ENCODE peak calls at places on chromosomes 1 and 21, in eight cellular contexts. One of them, this sample, is unnamed.

GRCh38 chr1:52127181-52128175 is 14.4 kb upstream of the ZFYVE9 start:
- DNase-seq in activated naive CD4-positive, alpha-beta T cell treated with anti-CD3 and anti-CD28 coated beads for 36 hours: peak; percentile 59
- DNase-seq in dermis microvascular lymphatic vessel endothelial cell: peak; percentile 85
- DNase-seq in astrocyte of the spinal cord: peak; percentile 68
- DNase-seq in NCI-H69: peak; percentile 76
- DNase-seq in fibroblast of lung: peak; percentile 83
- DNase-seq in HuH-7.5: no peak
- DNase-seq in NCI-H187 treated with DMSO at 0.1 percent for 48 hours: peak; percentile 40
- DNase-seq in this sample: peak; percentile 72

GRCh38 chr1:238469146-238469601 is 578.5 kb upstream of the ZP4 start:
- DNase-seq in activated naive CD4-positive, alpha-beta T cell treated with anti-CD3 and anti-CD28 coated beads for 36 hours: no peak
- DNase-seq in dermis microvascular lymphatic vessel endothelial cell: peak; percentile 8
- DNase-seq in astrocyte of the spinal cord: peak; percentile 76
- DNase-seq in NCI-H69: no peak
- DNase-seq in fibroblast of lung: peak; percentile 50
- DNase-seq in HuH-7.5: no peak
- DNase-seq in NCI-H187 treated with DMSO at 0.1 percent for 48 hours: no peak
- DNase-seq in this sample: no peak

GRCh38 chr1:179353546-179353945 is 12.2 kb upstream of the AXDND1 start:
- DNase-seq in activated naive CD4-positive, alpha-beta T cell treated with anti-CD3 and anti-CD28 coated beads for 36 hours: no peak
- DNase-seq in dermis microvascular lymphatic vessel endothelial cell: no peak
- DNase-seq in astrocyte of the spinal cord: peak; percentile 51
- DNase-seq in NCI-H69: no peak
- DNase-seq in fibroblast of lung: peak; percentile 88
- DNase-seq in HuH-7.5: no peak
- DNase-seq in NCI-H187 treated with DMSO at 0.1 percent for 48 hours: no peak
- DNase-seq in this sample: peak; percentile 42

GRCh38 chr21:15247613-15248012 is 182.8 kb upstream of the NRIP1 start:
- DNase-seq in activated naive CD4-positive, alpha-beta T cell treated with anti-CD3 and anti-CD28 coated beads for 36 hours: no peak
- DNase-seq in dermis microvascular lymphatic vessel endothelial cell: no peak
- DNase-seq in astrocyte of the spinal cord: no peak
- DNase-seq in NCI-H69: no peak
- DNase-seq in fibroblast of lung: no peak
- DNase-seq in HuH-7.5: no peak
- DNase-seq in NCI-H187 treated with DMSO at 0.1 percent for 48 hours: no peak
- DNase-seq in this sample: no peak

GRCh38 chr1:161069731-161070270 is at the start of gene ARHGAP30:
- DNase-seq in activated naive CD4-positive, alpha-beta T cell treated with anti-CD3 and anti-CD28 coated beads for 36 hours: peak; percentile 96
- DNase-seq in dermis microvascular lymphatic vessel endothelial cell: no peak
- DNase-seq in astrocyte of the spinal cord: no peak
- DNase-seq in NCI-H69: no peak
- DNase-seq in fibroblast of lung: no peak
- DNase-seq in HuH-7.5: no peak
- DNase-seq in NCI-H187 treated with DMSO at 0.1 percent for 48 hours: no peak
- DNase-seq in this sample: no peak

GRCh38 chr1:59697138-59697811 is 117.5 kb upstream of the HOOK1 start:
- DNase-seq in activated naive CD4-positive, alpha-beta T cell treated with anti-CD3 and anti-CD28 coated beads for 36 hours: peak; percentile 69
- DNase-seq in dermis microvascular lymphatic vessel endothelial cell: no peak
- DNase-seq in astrocyte of the spinal cord: no peak
- DNase-seq in NCI-H69: no peak
- DNase-seq in fibroblast of lung: peak; percentile 47
- DNase-seq in HuH-7.5: no peak
- DNase-seq in NCI-H187 treated with DMSO at 0.1 percent for 48 hours: no peak
- DNase-seq in this sample: no peak

GRCh38 chr21:37415938-37416337 is 49.4 kb downstream of the DYRK1A start:
- DNase-seq in activated naive CD4-positive, alpha-beta T cell treated with anti-CD3 and anti-CD28 coated beads for 36 hours: no peak
- DNase-seq in dermis microvascular lymphatic vessel endothelial cell: no peak
- DNase-seq in astrocyte of the spinal cord: no peak
- DNase-seq in NCI-H69: no peak
- DNase-seq in fibroblast of lung: no peak
- DNase-seq in HuH-7.5: no peak
- DNase-seq in NCI-H187 treated with DMSO at 0.1 percent for 48 hours: no peak
- DNase-seq in this sample: no peak

GRCh38 chr1:175221548-175222175 is 29.1 kb upstream of the KIAA0040 start:
- DNase-seq in activated naive CD4-positive, alpha-beta T cell treated with anti-CD3 and anti-CD28 coated beads for 36 hours: no peak
- DNase-seq in dermis microvascular lymphatic vessel endothelial cell: peak; percentile 58
- DNase-seq in astrocyte of the spinal cord: no peak
- DNase-seq in NCI-H69: peak; percentile 16
- DNase-seq in fibroblast of lung: peak; percentile 3
- DNase-seq in HuH-7.5: no peak
- DNase-seq in NCI-H187 treated with DMSO at 0.1 percent for 48 hours: no peak
- DNase-seq in this sample: no peak

GRCh38 chr1:239169276-239169675 is 217.1 kb upstream of the CHRM3 start:
- DNase-seq in activated naive CD4-positive, alpha-beta T cell treated with anti-CD3 and anti-CD28 coated beads for 36 hours: no peak
- DNase-seq in dermis microvascular lymphatic vessel endothelial cell: no peak
- DNase-seq in astrocyte of the spinal cord: no peak
- DNase-seq in NCI-H69: no peak
- DNase-seq in fibroblast of lung: no peak
- DNase-seq in HuH-7.5: no peak
- DNase-seq in NCI-H187 treated with DMSO at 0.1 percent for 48 hours: no peak
- DNase-seq in this sample: no peak

GRCh38 chr1:234605983-234606730 is 3.8 kb downstream of the IRF2BP2 start:
- DNase-seq in activated naive CD4-positive, alpha-beta T cell treated with anti-CD3 and anti-CD28 coated beads for 36 hours: peak; percentile 58
- DNase-seq in dermis microvascular lymphatic vessel endothelial cell: peak; percentile 59
- DNase-seq in astrocyte of the spinal cord: peak; percentile 67
- DNase-seq in NCI-H69: peak; percentile 84
- DNase-seq in fibroblast of lung: peak; percentile 70
- DNase-seq in HuH-7.5: no peak
- DNase-seq in NCI-H187 treated with DMSO at 0.1 percent for 48 hours: no peak
- DNase-seq in this sample: no peak

GRCh38 chr1:219805191-219805590 is 123.2 kb downstream of the SLC30A10 start:
- DNase-seq in activated naive CD4-positive, alpha-beta T cell treated with anti-CD3 and anti-CD28 coated beads for 36 hours: no peak
- DNase-seq in dermis microvascular lymphatic vessel endothelial cell: no peak
- DNase-seq in astrocyte of the spinal cord: peak; percentile 38
- DNase-seq in NCI-H69: peak; percentile 84
- DNase-seq in fibroblast of lung: no peak
- DNase-seq in HuH-7.5: no peak
- DNase-seq in NCI-H187 treated with DMSO at 0.1 percent for 48 hours: no peak
- DNase-seq in this sample: no peak

GRCh38 chr1:219416598-219417238 is 196.2 kb downstream of the ZC3H11B start:
- DNase-seq in activated naive CD4-positive, alpha-beta T cell treated with anti-CD3 and anti-CD28 coated beads for 36 hours: peak; percentile 78
- DNase-seq in dermis microvascular lymphatic vessel endothelial cell: peak; percentile 66
- DNase-seq in astrocyte of the spinal cord: peak; percentile 47
- DNase-seq in NCI-H69: peak; percentile 80
- DNase-seq in fibroblast of lung: peak; percentile 64
- DNase-seq in HuH-7.5: peak; percentile 30
- DNase-seq in NCI-H187 treated with DMSO at 0.1 percent for 48 hours: no peak
- DNase-seq in this sample: peak; percentile 28

GRCh38 chr1:30684881-30685795 is 38.2 kb downstream of the MATN1 start:
- DNase-seq in activated naive CD4-positive, alpha-beta T cell treated with anti-CD3 and anti-CD28 coated beads for 36 hours: peak; percentile 18
- DNase-seq in dermis microvascular lymphatic vessel endothelial cell: no peak
- DNase-seq in astrocyte of the spinal cord: no peak
- DNase-seq in NCI-H69: peak; percentile 86
- DNase-seq in fibroblast of lung: no peak
- DNase-seq in HuH-7.5: no peak
- DNase-seq in NCI-H187 treated with DMSO at 0.1 percent for 48 hours: peak; percentile 11
- DNase-seq in this sample: no peak

GRCh38 chr1:7861452-7861851 is 8.6 kb upstream of the UTS2 start:
- DNase-seq in activated naive CD4-positive, alpha-beta T cell treated with anti-CD3 and anti-CD28 coated beads for 36 hours: no peak
- DNase-seq in dermis microvascular lymphatic vessel endothelial cell: no peak
- DNase-seq in astrocyte of the spinal cord: no peak
- DNase-seq in NCI-H69: no peak
- DNase-seq in fibroblast of lung: no peak
- DNase-seq in HuH-7.5: no peak
- DNase-seq in NCI-H187 treated with DMSO at 0.1 percent for 48 hours: no peak
- DNase-seq in this sample: no peak

GRCh38 chr1:168447871-168448270 is 95.9 kb downstream of the XCL2 start:
- DNase-seq in activated naive CD4-positive, alpha-beta T cell treated with anti-CD3 and anti-CD28 coated beads for 36 hours: no peak
- DNase-seq in dermis microvascular lymphatic vessel endothelial cell: no peak
- DNase-seq in astrocyte of the spinal cord: no peak
- DNase-seq in NCI-H69: no peak
- DNase-seq in fibroblast of lung: no peak
- DNase-seq in HuH-7.5: no peak
- DNase-seq in NCI-H187 treated with DMSO at 0.1 percent for 48 hours: no peak
- DNase-seq in this sample: no peak

GRCh38 chr1:12754738-12755137 is 8.7 kb downstream of the CFAP107 start:
- DNase-seq in activated naive CD4-positive, alpha-beta T cell treated with anti-CD3 and anti-CD28 coated beads for 36 hours: no peak
- DNase-seq in dermis microvascular lymphatic vessel endothelial cell: no peak
- DNase-seq in astrocyte of the spinal cord: no peak
- DNase-seq in NCI-H69: no peak
- DNase-seq in fibroblast of lung: no peak
- DNase-seq in HuH-7.5: no peak
- DNase-seq in NCI-H187 treated with DMSO at 0.1 percent for 48 hours: no peak
- DNase-seq in this sample: no peak

GRCh38 chr1:59429651-59430050 is 132.8 kb downstream of the FGGY start:
- DNase-seq in activated naive CD4-positive, alpha-beta T cell treated with anti-CD3 and anti-CD28 coated beads for 36 hours: no peak
- DNase-seq in dermis microvascular lymphatic vessel endothelial cell: no peak
- DNase-seq in astrocyte of the spinal cord: no peak
- DNase-seq in NCI-H69: no peak
- DNase-seq in fibroblast of lung: no peak
- DNase-seq in HuH-7.5: no peak
- DNase-seq in NCI-H187 treated with DMSO at 0.1 percent for 48 hours: no peak
- DNase-seq in this sample: no peak

GRCh38 chr1:56958526-56958925 is 7.3 kb downstream of the C8B start:
- DNase-seq in activated naive CD4-positive, alpha-beta T cell treated with anti-CD3 and anti-CD28 coated beads for 36 hours: no peak
- DNase-seq in dermis microvascular lymphatic vessel endothelial cell: no peak
- DNase-seq in astrocyte of the spinal cord: no peak
- DNase-seq in NCI-H69: no peak
- DNase-seq in fibroblast of lung: peak; percentile 10
- DNase-seq in HuH-7.5: no peak
- DNase-seq in NCI-H187 treated with DMSO at 0.1 percent for 48 hours: no peak
- DNase-seq in this sample: no peak

GRCh38 chr1:175225805-175226129 is 33.2 kb upstream of the KIAA0040 start:
- DNase-seq in activated naive CD4-positive, alpha-beta T cell treated with anti-CD3 and anti-CD28 coated beads for 36 hours: no peak
- DNase-seq in dermis microvascular lymphatic vessel endothelial cell: no peak
- DNase-seq in astrocyte of the spinal cord: no peak
- DNase-seq in NCI-H69: no peak
- DNase-seq in fibroblast of lung: no peak
- DNase-seq in HuH-7.5: no peak
- DNase-seq in NCI-H187 treated with DMSO at 0.1 percent for 48 hours: no peak
- DNase-seq in this sample: no peak

GRCh38 chr1:21143752-21144151 is 32.9 kb downstream of the EIF4G3 start:
- DNase-seq in activated naive CD4-positive, alpha-beta T cell treated with anti-CD3 and anti-CD28 coated beads for 36 hours: no peak
- DNase-seq in dermis microvascular lymphatic vessel endothelial cell: no peak
- DNase-seq in astrocyte of the spinal cord: no peak
- DNase-seq in NCI-H69: no peak
- DNase-seq in fibroblast of lung: no peak
- DNase-seq in HuH-7.5: no peak
- DNase-seq in NCI-H187 treated with DMSO at 0.1 percent for 48 hours: no peak
- DNase-seq in this sample: no peak